ENCODE peak calls at places on chromosomes 2 and 18, in eight cellular contexts. Y is DMS79 treated with DMSO at 0.1 percent for 48 hours; K is NCI-H69; N is spleen; E is brain microvascular endothelial cell; L is KBM-7; H is activated CD8-positive, alpha-beta memory T cell treated with anti-CD3 and anti-CD28 coated beads, Interleukin-2, amount 50 U/mL, for 4 hours; F is stimulated activated CD8-positive, alpha-beta memory T cell treated with anti-CD3 and anti-CD28 coated beads, Interleukin-7, amount 100 ng/mL, for 24 hours. U is an unnamed sample.

GRCh38 chr18:26103579-26103978 is 13.2 kb upstream of the SS18 start:
- DNase-seq in F (no peak), Y (no peak), N (no peak), K (peak), E (no peak), H (peak), L (peak), U (peak)

GRCh38 chr18:53567935-53568574 is 656.4 kb downstream of the MBD2 start:
- DNase-seq in F (no peak), H (no peak), E (peak), Y (no peak), L (peak), K (peak), N (no peak), U (peak)

GRCh38 chr18:12944724-12945123 is 3.1 kb upstream of the SEH1L start:
- DNase-seq in K (peak), N (no peak), F (no peak), E (peak), Y (no peak), H (no peak), L (peak), U (peak)

GRCh38 chr18:78390985-78391384 is 588.6 kb upstream of the SALL3 start:
- DNase-seq in H (no peak), F (no peak), E (no peak), N (no peak), Y (no peak), L (no peak), K (no peak), U (no peak)

GRCh38 chr2:174972924-174973323 is 32.3 kb downstream of the CHN1 start:
- DNase-seq in N (no peak), K (no peak), H (no peak), Y (no peak), E (peak), F (no peak), L (no peak), U (peak)

GRCh38 chr2:184530239-184530638 is 68.1 kb upstream of the ZNF804A start:
- DNase-seq in E (no peak), Y (no peak), K (no peak), H (peak), N (peak), L (no peak), F (no peak), U (no peak)

GRCh38 chr18:55587341-55588000 is 521 bp downstream of the TCF4 start:
- DNase-seq in K (peak), Y (peak), H (no peak), N (no peak), L (peak), E (peak), F (no peak), U (peak)

GRCh38 chr2:190121971-190122370 is 59.4 kb upstream of the MSTN start:
- DNase-seq in Y (no peak), E (peak), H (no peak), K (peak), F (no peak), L (peak), N (no peak), U (peak)

GRCh38 chr2:175180701-175181103 is 808 bp downstream of the ATP5MC3 start:
- DNase-seq in Y (peak), K (peak), H (peak), F (no peak), E (no peak), N (no peak), L (peak), U (peak)

GRCh38 chr2:127950264-127950663 is 64.5 kb upstream of the AMMECR1L start:
- DNase-seq in L (no peak), E (no peak), N (no peak), K (no peak), F (no peak), Y (no peak), H (no peak), U (no peak)

GRCh38 chr2:202019689-202020450 is 13.8 kb upstream of the FZD7 start:
- DNase-seq in L (no peak), H (no peak), F (no peak), K (no peak), Y (no peak), N (no peak), E (no peak), U (peak)

GRCh38 chr2:67012165-67012564 is 385.0 kb upstream of the ETAA1 start:
- DNase-seq in H (no peak), K (no peak), F (no peak), E (no peak), L (no peak), N (no peak), Y (no peak), U (no peak)

GRCh38 chr2:45315881-45316280 is 295.2 kb downstream of the SRBD1 start:
- DNase-seq in F (no peak), N (no peak), H (no peak), E (peak), Y (no peak), K (no peak), L (no peak), U (peak)

GRCh38 chr2:143823856-143824255 is 694.6 kb downstream of the ARHGAP15 start:
- DNase-seq in N (no peak), F (no peak), L (no peak), K (no peak), H (no peak), E (no peak), Y (no peak), U (no peak)

GRCh38 chr18:2536493-2536892 is 34.8 kb downstream of the METTL4 start:
- DNase-seq in N (no peak), H (no peak), F (no peak), L (no peak), K (no peak), Y (no peak), E (peak), U (peak)

GRCh38 chr18:62432176-62432575 is 90.6 kb upstream of the ZCCHC2 start:
- DNase-seq in K (no peak), L (no peak), N (no peak), E (no peak), H (no peak), F (no peak), Y (no peak), U (no peak)

GRCh38 chr2:127106998-127107621 is at the start of gene BIN1:
- DNase-seq in E (peak), H (peak), Y (peak), F (peak), K (peak), L (peak), N (peak), U (peak)

GRCh38 chr18:2805970-2806943 is 40.5 kb upstream of the EMILIN2 start:
- DNase-seq in N (no peak), Y (no peak), E (peak), F (no peak), K (peak), H (no peak), L (no peak), U (peak)

GRCh38 chr18:39453882-39454281 is 1888.3 kb upstream of the CELF4 start:
- DNase-seq in L (no peak), F (no peak), Y (peak), N (no peak), K (peak), E (peak), H (no peak), U (peak)

GRCh38 chr18:25759111-25759510 is 331.3 kb downstream of the SS18 start:
- DNase-seq in N (no peak), K (peak), Y (no peak), E (no peak), F (no peak), H (no peak), L (no peak), U (no peak)

GRCh38 chr2:200810967-200811335 is 759 bp upstream of the BZW1 start:
- DNase-seq in L (no peak), N (no peak), E (no peak), Y (no peak), K (no peak), F (no peak), H (no peak), U (no peak)

GRCh38 chr2:197708331-197708730 is 3.2 kb downstream of the MARS2 start:
- DNase-seq in Y (no peak), L (no peak), E (peak), K (no peak), F (no peak), H (no peak), N (no peak), U (peak)

GRCh38 chr2:158214431-158214830 is 112.8 kb downstream of the UPP2 start:
- DNase-seq in Y (no peak), K (peak), N (no peak), L (peak), H (no peak), E (peak), F (no peak), U (no peak)

GRCh38 chr18:27363918-27364317 is 178.8 kb upstream of the CHST9 start:
- DNase-seq in F (no peak), K (peak), E (no peak), H (no peak), Y (no peak), L (peak), N (no peak), U (peak)

GRCh38 chr2:144349674-144350073 is 170.2 kb downstream of the ZEB2 start:
- DNase-seq in E (no peak), F (no peak), Y (no peak), H (no peak), K (no peak), L (no peak), N (no peak), U (no peak)

GRCh38 chr2:231554748-231555545 is 24.7 kb upstream of the NMUR1 start:
- DNase-seq in K (no peak), E (peak), Y (no peak), L (peak), H (no peak), F (no peak), N (peak), U (peak)

GRCh38 chr18:9066817-9067306 is 35.6 kb upstream of the NDUFV2 start:
- DNase-seq in N (no peak), H (no peak), F (no peak), L (no peak), Y (no peak), E (no peak), K (no peak), U (no peak)

GRCh38 chr2:173752152-173752551 is 213.0 kb downstream of the SP3 start:
- DNase-seq in N (no peak), E (no peak), Y (no peak), L (peak), K (no peak), H (no peak), F (no peak), U (peak)

GRCh38 chr18:61589724-61590065 is 256.5 kb downstream of the CDH20 start:
- DNase-seq in F (no peak), Y (no peak), N (no peak), H (no peak), L (no peak), E (peak), K (peak), U (peak)

GRCh38 chr2:18077211-18077610 is 198.7 kb downstream of the KCNS3 start:
- DNase-seq in E (no peak), K (no peak), Y (no peak), F (no peak), N (no peak), H (no peak), L (no peak), U (no peak)

GRCh38 chr18:58268849-58269248 is 224.8 kb downstream of the NEDD4L start:
- DNase-seq in L (no peak), K (no peak), Y (no peak), F (no peak), N (no peak), H (no peak), E (peak), U (peak)

GRCh38 chr18:77138270-77138669 is 5.7 kb upstream of the MBP start:
- DNase-seq in E (no peak), L (no peak), N (no peak), F (no peak), Y (peak), H (no peak), K (no peak), U (no peak)

GRCh38 chr2:210477496-210477895 is 937 bp upstream of the LANCL1 start:
- DNase-seq in L (peak), H (no peak), N (no peak), Y (no peak), E (peak), K (peak), F (no peak), U (peak)

GRCh38 chr18:57716550-57716949 is 86.6 kb downstream of the ATP8B1 start:
- DNase-seq in F (no peak), Y (no peak), H (no peak), N (no peak), K (no peak), L (no peak), E (no peak), U (no peak)

GRCh38 chr2:227163998-227164744 is at the start of the genes COL4A3 and COL4A4:
- DNase-seq in K (peak), H (no peak), F (no peak), E (no peak), N (peak), Y (no peak), L (no peak), U (peak)

GRCh38 chr2:196983934-196984333 is 57.4 kb upstream of the PGAP1 start:
- DNase-seq in F (no peak), E (no peak), Y (no peak), K (no peak), L (no peak), N (no peak), H (no peak), U (peak)

U was measured in cardiac fibroblast.